ENCODE peak calls at places on chromosomes 1 and 21, in six cellular contexts. N is T-helper 2 cell, H is HT-29, F is activated B cell treated with CpG ODN at 0.5 μM for 24 hours, P is kidney tubule cell, C is neural crest cell. I is an unnamed sample.

GRCh38 chr1:115838805-115839705 is 1.9 kb downstream of the NHLH2 start:
- DNase-seq in P (peak; percentile 12), C (peak; percentile 38), F (no peak), N (no peak), H (no peak), I (no peak)

GRCh38 chr1:241413974-241414373 is 57.0 kb upstream of the RGS7 start:
- DNase-seq in P (no peak), H (no peak), C (no peak), F (no peak), N (no peak), I (no peak)

GRCh38 chr1:46804926-46805325 is 6.1 kb downstream of the CYP4B1 start:
- DNase-seq in F (no peak), C (no peak), H (no peak), P (peak; percentile 75), N (no peak), I (peak; percentile 81)

GRCh38 chr1:32335951-32336867 is at the start of gene MARCKSL1:
- DNase-seq in N (peak; percentile 80), H (peak; percentile 74), C (peak; percentile 84), F (peak; percentile 90), P (peak; percentile 80), I (peak; percentile 93)

GRCh38 chr1:247299723-247300381 is 31.8 kb downstream of the ZNF496 start:
- DNase-seq in P (no peak), C (no peak), N (no peak), H (no peak), F (no peak), I (no peak)

GRCh38 chr1:162541619-162542141 is 19.8 kb upstream of the UAP1 start:
- DNase-seq in H (no peak), P (peak; percentile 95), C (no peak), F (no peak), N (no peak), I (no peak)

GRCh38 chr1:206737729-206738222 is 32.8 kb upstream of the IL19 start:
- DNase-seq in H (no peak), C (no peak), N (no peak), P (no peak), F (no peak), I (no peak)

GRCh38 chr1:107389410-107390075 is 248.7 kb downstream of the NTNG1 start:
- DNase-seq in F (no peak), P (no peak), N (no peak), H (no peak), C (no peak), I (no peak)

GRCh38 chr1:16092097-16092922 is 18.9 kb upstream of the FAM131C start:
- DNase-seq in F (no peak), C (no peak), P (no peak), H (no peak), N (no peak), I (no peak)

GRCh38 chr1:246724725-246725095 is 501 bp downstream of the SCCPDH start:
- DNase-seq in H (peak; percentile 41), F (no peak), N (no peak), P (no peak), C (no peak), I (no peak)

GRCh38 chr21:36615274-36615964 is 83.5 kb upstream of the SIM2 start:
- DNase-seq in H (peak; percentile 2), P (no peak), C (no peak), F (no peak), N (no peak), I (no peak)

GRCh38 chr1:98025858-98026257 is 105.0 kb upstream of the DPYD start:
- DNase-seq in P (peak; percentile 2), F (no peak), H (no peak), C (no peak), N (no peak), I (no peak)

GRCh38 chr1:206422525-206422924 is 47.8 kb upstream of the IKBKE start:
- DNase-seq in F (no peak), P (no peak), N (no peak), C (no peak), H (no peak), I (no peak)

GRCh38 chr21:36059823-36060158 is 535 bp downstream of the SETD4 start:
- DNase-seq in C (no peak), N (no peak), P (no peak), F (no peak), H (no peak), I (peak; percentile 78)

GRCh38 chr1:6996371-6996770 is 211.1 kb downstream of the CAMTA1 start:
- DNase-seq in C (no peak), N (no peak), F (no peak), P (no peak), H (no peak), I (no peak)

GRCh38 chr1:36341626-36342320 is 18.3 kb upstream of the EVA1B start:
- DNase-seq in H (no peak), C (no peak), F (no peak), P (no peak), N (no peak), I (no peak)

GRCh38 chr1:218209351-218209861 is 75.7 kb upstream of the RRP15 start:
- DNase-seq in C (no peak), H (no peak), F (no peak), N (no peak), P (peak; percentile 28), I (no peak)

GRCh38 chr1:1630965-1631792 is 794 bp upstream of the MMP23B start:
- DNase-seq in F (no peak), H (no peak), N (no peak), P (no peak), C (no peak), I (no peak)

GRCh38 chr1:46030876-46031660 is 101.4 kb downstream of the PIK3R3 start:
- DNase-seq in N (no peak), P (no peak), H (no peak), C (no peak), F (no peak), I (no peak)

GRCh38 chr21:34630536-34631143 is 15.7 kb upstream of the RCAN1 start:
- DNase-seq in N (no peak), F (no peak), P (peak; percentile 54), C (peak; percentile 19), H (peak; percentile 55), I (no peak)

GRCh38 chr1:27027575-27028250 is 15.1 kb upstream of the TENT5B start:
- DNase-seq in F (no peak), N (no peak), C (no peak), H (no peak), P (no peak), I (no peak)

GRCh38 chr1:91831132-91831930 is 54.6 kb downstream of the TGFBR3 start:
- DNase-seq in F (no peak), P (no peak), H (peak; percentile 40), C (no peak), N (no peak), I (no peak)

GRCh38 chr1:97338347-97338746 is 582.5 kb downstream of the DPYD start:
- DNase-seq in F (no peak), H (no peak), N (no peak), P (no peak), C (no peak), I (no peak)

I was measured in suprapubic skin.